ENCODE peak calls at places on chromosomes 3 and 15, in six cellular contexts. E, T, R, M, C and G are unnamed samples.
A peak's percentile ranks its signal among the peaks of the same experiment; 100 is the strongest.

GRCh38 chr3:72767927-72768880 is 80.0 kb downstream of the SHQ1 start:
- DNase-seq in E (no peak), T (no peak), R (no peak), M (no peak), C (no peak), G (no peak)

GRCh38 chr3:39541917-39542329 is 74.4 kb downstream of the MOBP start:
- DNase-seq in E (peak; percentile 4), T (peak; percentile 58), R (no peak), M (peak; percentile 51), C (no peak), G (no peak)

GRCh38 chr3:11273945-11274344 is 1.7 kb downstream of the ATG7 start:
- DNase-seq in E (no peak), T (no peak), R (no peak), M (no peak), C (no peak), G (no peak)

GRCh38 chr3:129224984-129225393 is 24.4 kb upstream of the COPG1 start:
- DNase-seq in E (peak; percentile 78), T (peak; percentile 76), R (peak; percentile 90), M (peak; percentile 78), C (no peak), G (no peak)

GRCh38 chr15:55859681-55860080 is 116.7 kb upstream of the PRTG start:
- DNase-seq in E (no peak), T (no peak), R (no peak), M (no peak), C (no peak), G (no peak)

GRCh38 chr3:125220183-125220582 is 7.6 kb upstream of the SLC12A8 start:
- DNase-seq in E (no peak), T (no peak), R (no peak), M (no peak), C (no peak), G (no peak)

GRCh38 chr3:144770813-144771400 is 799.3 kb downstream of the DIPK2A start:
- DNase-seq in E (peak; percentile 22), T (peak; percentile 66), R (no peak), M (peak; percentile 56), C (no peak), G (no peak)

GRCh38 chr15:87045741-87046140 is 966.1 kb downstream of the AGBL1 start:
- DNase-seq in E (no peak), T (peak; percentile 1), R (no peak), M (no peak), C (no peak), G (no peak)

GRCh38 chr3:52187576-52187975 is 10.4 kb upstream of the ALAS1 start:
- DNase-seq in E (no peak), T (no peak), R (no peak), M (no peak), C (no peak), G (no peak)

GRCh38 chr15:60799885-60800728 is 321.2 kb upstream of the ICE2 start:
- DNase-seq in E (no peak), T (peak; percentile 67), R (no peak), M (peak; percentile 79), C (no peak), G (no peak)

GRCh38 chr3:19399356-19399755 is 251.0 kb downstream of the KCNH8 start:
- DNase-seq in E (no peak), T (no peak), R (no peak), M (no peak), C (no peak), G (no peak)

GRCh38 chr3:114848643-114849350 is 298.3 kb downstream of the ZBTB20 start:
- DNase-seq in E (no peak), T (no peak), R (no peak), M (no peak), C (no peak), G (no peak)

GRCh38 chr15:57690341-57690966 is 16.1 kb upstream of the POLR2M start:
- DNase-seq in E (no peak), T (no peak), R (no peak), M (no peak), C (no peak), G (no peak)

GRCh38 chr3:190486201-190486865 is 27.6 kb upstream of the IL1RAP start:
- DNase-seq in E (no peak), T (peak; percentile 22), R (no peak), M (peak; percentile 20), C (no peak), G (no peak)

GRCh38 chr3:108887777-108888176 is 65.2 kb downstream of the TRAT1 start:
- DNase-seq in E (no peak), T (no peak), R (no peak), M (no peak), C (no peak), G (no peak)

GRCh38 chr3:38009807-38010591 is 19.4 kb downstream of the VILL start:
- DNase-seq in E (no peak), T (no peak), R (peak; percentile 15), M (no peak), C (no peak), G (no peak)

GRCh38 chr3:133292251-133292650 is 107.6 kb upstream of the BFSP2 start:
- DNase-seq in E (no peak), T (no peak), R (peak; percentile 25), M (no peak), C (no peak), G (no peak)

GRCh38 chr3:9503283-9503682 is 50.3 kb downstream of the LHFPL4 start:
- DNase-seq in E (peak; percentile 83), T (peak; percentile 79), R (peak; percentile 64), M (peak; percentile 66), C (peak; percentile 91), G (peak; percentile 16)

GRCh38 chr3:192090586-192090985 is 629.6 kb downstream of the PYDC2 start:
- DNase-seq in E (no peak), T (no peak), R (no peak), M (no peak), C (no peak), G (no peak)

GRCh38 chr15:90151989-90152645 is 49.0 kb upstream of the SEMA4B start:
- DNase-seq in E (no peak), T (no peak), R (no peak), M (no peak), C (no peak), G (no peak)

GRCh38 chr3:117719316-117719926 is 1009.8 kb downstream of the TUSC7 start:
- DNase-seq in E (no peak), T (peak; percentile 48), R (no peak), M (peak; percentile 39), C (no peak), G (no peak)

GRCh38 chr15:96274087-96274440 is 56.4 kb upstream of the NR2F2 start:
- DNase-seq in E (no peak), T (no peak), R (no peak), M (no peak), C (no peak), G (no peak)

GRCh38 chr3:27423463-27423862 is 54.3 kb upstream of the NEK10 start:
- DNase-seq in E (peak; percentile 66), T (peak; percentile 79), R (no peak), M (peak; percentile 89), C (no peak), G (peak; percentile 61)

GRCh38 chr3:36444909-36445308 is 64.6 kb downstream of the STAC start:
- DNase-seq in E (peak; percentile 3), T (peak; percentile 71), R (no peak), M (peak; percentile 66), C (no peak), G (peak; percentile 41)

GRCh38 chr3:146093928-146094327 is 67.1 kb downstream of the PLOD2 start:
- DNase-seq in E (no peak), T (peak; percentile 48), R (no peak), M (peak; percentile 59), C (no peak), G (no peak)

GRCh38 chr3:169260296-169260695 is 403.2 kb downstream of the MECOM start:
- DNase-seq in E (no peak), T (peak; percentile 60), R (no peak), M (peak; percentile 23), C (no peak), G (no peak)

GRCh38 chr15:64844576-64845140 is 2.9 kb downstream of the PLEKHO2 start:
- DNase-seq in E (no peak), T (no peak), R (no peak), M (no peak), C (no peak), G (no peak)

GRCh38 chr3:49900491-49901153 is 3.1 kb downstream of the MST1R start:
- DNase-seq in E (peak; percentile 82), T (peak; percentile 27), R (peak; percentile 62), M (peak; percentile 8), C (no peak), G (no peak)

GRCh38 chr3:124266517-124266916 is 274.6 kb upstream of the ROPN1 start:
- DNase-seq in E (peak; percentile 37), T (peak; percentile 21), R (no peak), M (no peak), C (no peak), G (no peak)

GRCh38 chr3:129940086-129940485 is 34.4 kb upstream of the TRH start:
- DNase-seq in E (no peak), T (peak; percentile 22), R (no peak), M (peak; percentile 24), C (no peak), G (no peak)

GRCh38 chr3:142165194-142165593 is 15.8 kb upstream of the TFDP2 start:
- DNase-seq in E (peak; percentile 26), T (peak; percentile 34), R (no peak), M (no peak), C (no peak), G (no peak)

GRCh38 chr15:69958494-69959134 is 139.1 kb downstream of the TLE3 start:
- DNase-seq in E (no peak), T (peak; percentile 8), R (no peak), M (peak; percentile 12), C (no peak), G (no peak)

GRCh38 chr15:59456114-59456513 is 18.1 kb downstream of the FAM81A start:
- DNase-seq in E (no peak), T (no peak), R (no peak), M (no peak), C (no peak), G (no peak)

GRCh38 chr15:70152070-70152480 is 54.4 kb upstream of the TLE3 start:
- DNase-seq in E (no peak), T (no peak), R (peak; percentile 58), M (no peak), C (no peak), G (peak; percentile 56)